ENCODE peak calls at places on chromosomes 11 and 22, in six cellular contexts. Q is neural progenitor cell, O is GM23248, W is PC-9, X is mammary epithelial cell, U is fibroblast of lung. R is an unnamed sample.

GRCh38 chr11:62542750-62543567 is 3.6 kb downstream of the AHNAK start:
- DNase-seq in W (peak), X (peak), Q (peak), U (peak), O (peak), R (no peak)

GRCh38 chr11:118091690-118092089 is 4.9 kb upstream of the SMIM35 start:
- DNase-seq in W (no peak), O (no peak), X (no peak), Q (no peak), U (no peak), R (no peak)

GRCh38 chr11:111730031-111730430 is 36.2 kb downstream of the PPP2R1B start:
- DNase-seq in Q (no peak), U (no peak), X (no peak), O (no peak), W (peak), R (no peak)

GRCh38 chr11:107999759-108000455 is 8.8 kb upstream of the CUL5 start:
- DNase-seq in O (peak), U (peak), W (peak), X (peak), Q (peak), R (peak)

GRCh38 chr11:36253238-36253637 is 36.0 kb downstream of the COMMD9 start:
- DNase-seq in W (no peak), U (peak), O (no peak), X (no peak), Q (peak), R (no peak)

GRCh38 chr22:28983788-28984441 is 77.7 kb downstream of the C22orf31 start:
- DNase-seq in U (peak), O (peak), X (peak), W (peak), Q (peak), R (no peak)

GRCh38 chr11:119540370-119541125 is 117.6 kb upstream of the THY1 start:
- DNase-seq in Q (no peak), X (no peak), U (no peak), W (no peak), O (no peak), R (no peak)

GRCh38 chr22:45096256-45096907 is 67.3 kb upstream of the NUP50 start:
- DNase-seq in X (peak), U (peak), O (peak), Q (peak), W (peak), R (peak)

DNA sequence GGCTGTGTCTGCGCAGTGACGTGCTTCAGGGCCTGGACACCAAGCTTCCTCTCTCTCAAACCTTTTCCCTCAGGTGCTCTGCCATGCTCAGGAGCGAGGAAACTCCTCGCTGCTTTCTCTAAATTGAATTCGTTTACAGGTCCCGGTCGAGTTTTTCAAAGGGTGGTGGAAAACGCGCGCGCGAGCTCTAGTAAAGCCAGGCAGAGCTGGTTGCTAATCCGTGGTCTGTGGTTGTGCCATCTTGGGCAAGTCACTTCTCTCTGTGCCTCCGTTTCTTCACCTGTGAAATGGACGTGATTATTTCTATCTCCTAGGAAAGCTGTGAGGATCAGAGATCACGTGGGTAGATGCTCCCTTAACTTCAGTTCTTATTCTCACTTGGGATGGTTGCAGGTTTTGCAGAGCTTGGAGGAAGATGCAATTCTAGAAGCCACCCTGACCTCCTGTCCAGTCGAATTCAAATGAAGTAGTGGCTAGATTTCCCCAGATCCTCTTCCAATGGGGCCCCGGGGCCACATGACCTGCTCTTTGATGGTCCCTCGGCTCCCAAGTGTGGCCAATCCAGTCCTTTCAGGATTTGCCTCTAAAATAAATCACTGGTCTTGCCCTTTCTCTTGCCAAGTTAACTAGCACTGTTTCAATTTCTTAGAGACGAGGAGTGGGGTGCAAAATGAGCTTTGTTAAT is 10.5 kb upstream of the ALX4 start:
- DNase-seq in Q (no peak), X (no peak), O (no peak), U (no peak), W (no peak), R (no peak)
- TF ChIP-seq EZH2 in Q (peak), X (no peak), O (no peak), U (no peak), W (no peak), R (no peak)

GRCh38 chr22:33898121-33898520 is 22.2 kb downstream of the LARGE1 start:
- DNase-seq in W (no peak), Q (no peak), U (no peak), X (no peak), O (no peak), R (no peak)

GRCh38 chr22:33895444-33895843 is 24.8 kb downstream of the LARGE1 start:
- DNase-seq in O (no peak), U (no peak), W (no peak), X (no peak), Q (no peak), R (no peak)

GRCh38 chr22:33896154-33896800 is 24.0 kb downstream of the LARGE1 start:
- DNase-seq in X (no peak), W (no peak), U (no peak), O (no peak), Q (no peak), R (no peak)

GRCh38 chr22:33897621-33897910 is 22.7 kb downstream of the LARGE1 start:
- DNase-seq in O (no peak), W (no peak), Q (no peak), X (no peak), U (no peak), R (no peak)

GRCh38 chr22:33896801-33897620 is 23.3 kb downstream of the LARGE1 start:
- DNase-seq in U (no peak), W (no peak), O (peak), Q (no peak), X (no peak), R (no peak)
- H3K4me3 ChIP-seq in U (no peak), W (no peak), O (no peak), Q (no peak), X (no peak), R (no peak)

GRCh38 chr11:70207531-70208131 is 4.5 kb downstream of the FADD start:
- DNase-seq in O (no peak), Q (no peak), X (no peak), U (no peak), W (no peak), R (no peak)

GRCh38 chr11:70212227-70212811 is 9.2 kb downstream of the FADD start:
- DNase-seq in Q (no peak), U (no peak), X (no peak), O (no peak), W (no peak), R (no peak)

GRCh38 chr11:70210516-70210915 is 7.4 kb downstream of the FADD start:
- DNase-seq in U (no peak), X (no peak), Q (no peak), W (no peak), O (peak), R (no peak)

GRCh38 chr11:70209391-70209912 is 6.4 kb downstream of the FADD start:
- DNase-seq in Q (no peak), U (no peak), X (no peak), O (no peak), W (no peak), R (no peak)

GRCh38 chr11:70210051-70210501 is 7.0 kb downstream of the FADD start:
- DNase-seq in W (no peak), X (peak), U (peak), O (peak), Q (no peak), R (no peak)
- H3K27ac ChIP-seq in W (no peak), X (no peak), U (no peak), O (peak), Q (no peak), R (no peak)

GRCh38 chr11:65900125-65900898 is at the start of gene FOSL1:
- DNase-seq in U (peak), W (peak), O (peak), X (peak), Q (peak), R (no peak)
- TF ChIP-seq EZH2 in U (no peak), W (no peak), O (no peak), X (no peak), Q (peak), R (no peak)